ENCODE peak calls at places on chromosomes 1 and 21, in ten cellular contexts. M is stomach; F is CD8-positive, alpha-beta memory T cell; C is pons; I is fibroblast of gingiva; K is activated T-helper 1 cell treated with Interleukin-2 at 50 U/mL for 16 hours; L is right cardiac atrium; W is memory B cell; U is A172; X is H7. O is an unnamed sample.

GRCh38 chr21:41219498-41220207 is 51.7 kb downstream of the BACE2 start:
- DNase-seq in I (no peak), F (no peak), M (no peak), U (no peak), X (no peak), C (no peak), K (no peak), L (no peak), W (no peak), O (no peak)

GRCh38 chr1:180909462-180909976 is 3.2 kb upstream of the KIAA1614 start:
- DNase-seq in L (no peak), I (no peak), F (no peak), W (no peak), M (no peak), K (no peak), C (no peak), U (no peak), X (no peak), O (no peak)

GRCh38 chr1:170707959-170708666 is 44.2 kb downstream of the PRRX1 start:
- DNase-seq in C (peak; percentile 34), K (no peak), I (peak; percentile 91), W (no peak), M (no peak), F (no peak), L (no peak), X (no peak), U (peak; percentile 98), O (no peak)

GRCh38 chr21:39961251-39961650 is 94.0 kb downstream of the PCP4 start:
- DNase-seq in X (no peak), K (no peak), M (no peak), F (no peak), L (no peak), W (no peak), C (no peak), I (no peak), U (no peak), O (no peak)

GRCh38 chr21:25568230-25568629 is 39.1 kb downstream of the MRPL39 start:
- DNase-seq in M (no peak), U (peak; percentile 31), L (peak; percentile 42), C (peak; percentile 17), K (no peak), I (peak; percentile 23), W (no peak), F (no peak), X (no peak), O (peak; percentile 26)

GRCh38 chr1:206866062-206866461 is 639 bp downstream of the IL20 start:
- DNase-seq in K (no peak), M (no peak), X (no peak), I (no peak), C (no peak), F (no peak), L (no peak), U (no peak), W (no peak), O (no peak)

GRCh38 chr1:29459551-29459945 is 223.2 kb downstream of the PTPRU start:
- DNase-seq in W (no peak), L (no peak), F (no peak), I (no peak), X (peak; percentile 35), K (no peak), U (no peak), C (no peak), M (no peak), O (no peak)

GRCh38 chr1:119475866-119476439 is 31.1 kb upstream of the HSD3B1 start:
- DNase-seq in U (peak; percentile 18), I (peak; percentile 3), L (no peak), M (peak; percentile 69), X (peak; percentile 66), F (no peak), C (peak; percentile 24), W (peak; percentile 12), K (no peak), O (peak; percentile 19)

GRCh38 chr1:240027059-240027462 is 64.6 kb upstream of the FMN2 start:
- DNase-seq in U (peak; percentile 56), M (no peak), I (peak; percentile 52), F (no peak), L (no peak), X (peak; percentile 44), W (no peak), K (no peak), C (peak; percentile 58), O (no peak)

GRCh38 chr1:169928438-169929209 is 34.9 kb upstream of the SCYL3 start:
- DNase-seq in M (no peak), L (no peak), K (no peak), W (no peak), I (peak; percentile 63), U (peak; percentile 69), F (peak; percentile 39), X (no peak), C (peak; percentile 64), O (no peak)

GRCh38 chr1:14511281-14511680 is 87.2 kb upstream of the KAZN start:
- DNase-seq in W (no peak), C (peak; percentile 22), I (no peak), F (no peak), M (no peak), K (no peak), U (no peak), L (no peak), X (no peak), O (no peak)

GRCh38 chr21:17539323-17539722 is 26.5 kb downstream of the CXADR start:
- DNase-seq in C (peak; percentile 55), W (no peak), L (no peak), F (no peak), X (no peak), I (no peak), U (no peak), M (no peak), K (no peak), O (no peak)

GRCh38 chr1:58815680-58816071 is 31.8 kb upstream of the JUN start:
- DNase-seq in M (no peak), L (no peak), U (peak; percentile 53), X (peak; percentile 65), I (no peak), W (no peak), C (no peak), K (no peak), F (no peak), O (peak; percentile 26)

GRCh38 chr1:110068646-110069301 is 1.7 kb downstream of the ALX3 start:
- DNase-seq in W (peak; percentile 43), M (no peak), L (no peak), F (peak; percentile 30), X (peak; percentile 89), I (no peak), K (no peak), C (no peak), U (no peak), O (no peak)

GRCh38 chr1:1013105-1013921 is at the start of gene ISG15:
- DNase-seq in X (peak; percentile 88), C (peak; percentile 81), U (peak; percentile 71), L (peak; percentile 92), I (peak; percentile 81), W (peak; percentile 79), F (peak; percentile 88), K (peak; percentile 82), M (peak; percentile 93), O (peak; percentile 92)

GRCh38 chr1:94648225-94649007 is 106.9 kb upstream of the F3 start:
- DNase-seq in I (peak; percentile 95), M (peak; percentile 68), L (peak; percentile 59), F (no peak), X (no peak), U (peak; percentile 95), W (no peak), C (no peak), K (no peak), O (no peak)

GRCh38 chr1:97144527-97144926 is 422.9 kb downstream of the PTBP2 start:
- DNase-seq in M (no peak), L (no peak), W (no peak), C (peak; percentile 49), K (no peak), I (peak; percentile 11), X (no peak), U (peak; percentile 76), F (no peak), O (no peak)

GRCh38 chr1:111988743-111989453 is 570 bp downstream of the KCND3 start:
- DNase-seq in L (peak; percentile 39), F (no peak), C (no peak), K (no peak), W (no peak), U (no peak), X (peak; percentile 82), I (no peak), M (peak; percentile 26), O (peak; percentile 31)

GRCh38 chr1:229557913-229558414 is 543 bp downstream of the ABCB10 start:
- DNase-seq in U (peak; percentile 9), M (peak; percentile 44), C (no peak), X (peak; percentile 80), I (no peak), K (peak; percentile 14), L (peak; percentile 44), F (peak; percentile 33), W (no peak), O (peak; percentile 46)

GRCh38 chr21:28442624-28443023 is 550.1 kb downstream of the LTN1 start:
- DNase-seq in I (peak; percentile 91), L (no peak), U (no peak), K (no peak), W (no peak), M (no peak), X (no peak), C (no peak), F (no peak), O (no peak)

GRCh38 chr1:211742272-211742671 is 66.9 kb upstream of the NEK2 start:
- DNase-seq in C (peak; percentile 93), M (no peak), W (no peak), U (no peak), X (no peak), I (no peak), K (no peak), L (no peak), F (no peak), O (no peak)

GRCh38 chr1:19771350-19771749 is 28.4 kb downstream of the TMCO4 start:
- DNase-seq in U (no peak), K (no peak), F (no peak), X (no peak), C (no peak), L (no peak), M (no peak), W (no peak), I (no peak), O (no peak)

GRCh38 chr1:203369666-203370065 is 18.7 kb upstream of the FMOD start:
- DNase-seq in W (no peak), I (no peak), M (no peak), U (no peak), X (no peak), K (no peak), F (no peak), L (no peak), C (no peak), O (no peak)

GRCh38 chr1:26287033-26287711 is 7.3 kb downstream of the SH3BGRL3 start:
- DNase-seq in K (peak; percentile 75), F (peak; percentile 85), I (no peak), U (no peak), M (peak; percentile 44), C (no peak), X (no peak), L (peak; percentile 60), W (peak; percentile 48), O (peak; percentile 67)

GRCh38 chr1:188689542-188689941 is 1788.1 kb downstream of the BRINP3 start:
- DNase-seq in U (peak; percentile 84), C (peak; percentile 4), W (no peak), K (no peak), M (no peak), X (peak; percentile 8), I (no peak), F (no peak), L (no peak), O (no peak)

GRCh38 chr1:161978011-161978790 is 45.5 kb downstream of the OLFML2B start:
- DNase-seq in L (no peak), W (no peak), C (no peak), K (no peak), F (no peak), U (no peak), M (no peak), I (no peak), X (no peak), O (no peak)

GRCh38 chr1:161198877-161199431 is at the start of gene ADAMTS4:
- DNase-seq in U (no peak), F (no peak), X (peak; percentile 73), C (peak; percentile 98), K (no peak), M (peak; percentile 43), L (peak; percentile 90), I (peak; percentile 88), W (no peak), O (peak; percentile 73)

GRCh38 chr1:25360596-25361581 is 22.8 kb downstream of the TMEM50A start:
- DNase-seq in K (no peak), F (no peak), M (no peak), I (peak; percentile 76), X (no peak), W (no peak), C (no peak), L (no peak), U (peak; percentile 67), O (no peak)